ENCODE peak calls at places on chromosomes 4 and X, in ten cellular contexts. P is GM13976, B is nephron progenitor cell, C is brain microvascular endothelial cell, Q is tibial artery, D is Peyer's patch, M is fibroblast of villous mesenchyme, L is IMR-90, W is uterus, X is neural crest cell. R is an unnamed sample.

GRCh38 chr4:23931489-23931830 is 41.6 kb upstream of the PPARGC1A start:
- DNase-seq in W (no peak), P (no peak), X (no peak), L (no peak), M (no peak), D (no peak), B (no peak), Q (no peak), C (no peak), R (no peak)

GRCh38 chr4:22485751-22486150 is 30.1 kb downstream of the ADGRA3 start:
- DNase-seq in C (peak), M (peak), W (no peak), D (no peak), X (no peak), B (no peak), P (no peak), Q (no peak), L (peak), R (no peak)

GRCh38 chr4:152189451-152190179 is 346.3 kb downstream of the FBXW7 start:
- DNase-seq in P (peak), L (no peak), D (no peak), Q (no peak), M (no peak), X (no peak), B (peak), C (no peak), W (no peak), R (no peak)

GRCh38 chrX:150715180-150715579 is 22.0 kb downstream of the MTMR1 start:
- DNase-seq in L (no peak), W (no peak), Q (no peak), D (no peak), B (no peak), P (no peak), M (no peak), X (no peak), C (no peak), R (no peak)

GRCh38 chr4:26858947-26859401 is 1.7 kb upstream of the STIM2 start:
- DNase-seq in M (no peak), L (peak), W (no peak), B (no peak), P (no peak), X (no peak), Q (no peak), C (no peak), D (no peak), R (no peak)

GRCh38 chr4:78343682-78344081 is 207.9 kb upstream of the ANXA3 start:
- DNase-seq in C (no peak), P (no peak), W (no peak), L (no peak), D (no peak), M (no peak), B (no peak), X (no peak), Q (no peak), R (no peak)

GRCh38 chr4:128060130-128060619 is 937 bp upstream of the LARP1B start:
- DNase-seq in P (peak), M (peak), Q (no peak), X (no peak), L (peak), B (no peak), D (no peak), W (no peak), C (no peak), R (no peak)

GRCh38 chr4:113641025-113641431 is 120.5 kb downstream of the CAMK2D start:
- DNase-seq in D (no peak), C (no peak), P (peak), B (no peak), X (no peak), M (no peak), W (no peak), Q (no peak), L (no peak), R (no peak)

GRCh38 chrX:140501940-140502468 is 2.9 kb downstream of the SOX3 start:
- DNase-seq in Q (no peak), X (no peak), W (no peak), C (no peak), L (no peak), B (no peak), M (no peak), P (peak), D (no peak), R (no peak)

GRCh38 chrX:45601052-45601451 is 400.4 kb upstream of the DIPK2B start:
- DNase-seq in C (no peak), P (no peak), D (no peak), W (no peak), L (no peak), M (no peak), B (no peak), X (no peak), Q (no peak), R (no peak)

GRCh38 chrX:45591650-45592049 is 391.0 kb upstream of the DIPK2B start:
- DNase-seq in L (no peak), D (no peak), M (no peak), W (no peak), Q (no peak), X (no peak), B (no peak), C (no peak), P (no peak), R (no peak)

GRCh38 chrX:45592067-45592466 is 391.4 kb upstream of the DIPK2B start:
- DNase-seq in D (no peak), L (peak), W (no peak), B (no peak), X (no peak), P (no peak), M (no peak), C (no peak), Q (no peak), R (no peak)

GRCh38 chrX:45598841-45599240 is 398.2 kb upstream of the DIPK2B start:
- DNase-seq in B (no peak), Q (no peak), W (no peak), M (peak), C (peak), X (no peak), L (peak), P (no peak), D (no peak), R (no peak)

DNA sequence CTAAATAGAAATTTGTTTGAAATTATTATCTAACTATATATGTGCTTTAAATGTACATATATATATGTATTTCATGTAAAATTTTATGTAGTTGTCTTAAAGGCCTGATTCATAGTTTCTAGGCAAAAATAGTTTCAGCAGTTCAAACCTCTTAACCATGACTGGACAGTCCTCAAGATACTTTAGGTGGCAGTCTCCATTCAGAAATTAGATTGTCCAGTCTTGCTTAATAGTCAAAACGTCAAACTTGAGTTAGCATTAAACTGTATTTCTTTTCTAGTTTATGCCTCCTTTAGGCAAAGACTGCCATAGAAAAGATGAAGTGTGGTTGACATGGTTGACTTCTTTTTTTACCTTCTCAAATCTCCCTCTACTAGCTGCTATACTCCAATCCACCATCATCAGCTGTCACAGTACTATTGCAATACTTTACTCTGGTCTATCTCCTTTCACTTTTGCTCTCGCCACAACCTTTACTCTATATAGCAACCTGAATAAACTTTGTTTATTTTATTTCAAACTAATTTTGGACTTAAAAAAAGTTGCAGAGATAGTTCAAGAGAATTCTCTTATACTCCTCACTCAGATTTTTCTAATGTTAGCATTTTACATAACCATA is 395.6 kb upstream of the DIPK2B start:
- DNase-seq in B (no peak), L (peak), W (no peak), C (no peak), D (no peak), M (no peak), X (no peak), Q (no peak), P (no peak), R (no peak)
- TF ChIP-seq CTCF in B (no peak), L (peak), W (no peak), C (no peak), D (no peak), M (no peak), X (no peak), Q (no peak), P (no peak), R (peak)

GRCh38 chr4:38728651-38729141 is 54.1 kb downstream of the TLR10 start:
- DNase-seq in W (no peak), Q (no peak), X (no peak), L (no peak), D (peak), B (no peak), M (no peak), P (no peak), C (no peak), R (no peak)
- TF ChIP-seq CTCF in W (no peak), Q (no peak), X (no peak), L (no peak), D (peak), B (no peak), M (no peak), P (no peak), C (peak), R (no peak)

GRCh38 chr4:89610236-89610635 is 226.7 kb downstream of the SNCA start:
- DNase-seq in M (no peak), L (no peak), X (no peak), B (no peak), W (no peak), P (no peak), D (no peak), C (no peak), Q (no peak), R (no peak)
- TF ChIP-seq CTCF in M (no peak), L (no peak), X (no peak), B (no peak), W (no peak), P (no peak), D (no peak), C (no peak), Q (no peak), R (no peak)

GRCh38 chrX:53093177-53093655 is 726 bp upstream of the KANTR start:
- DNase-seq in P (peak), Q (peak), B (peak), C (peak), X (peak), D (peak), L (peak), M (peak), W (peak), R (peak)
- TF ChIP-seq CTCF in P (peak), Q (peak), B (peak), C (peak), X (peak), D (peak), L (peak), M (peak), W (peak), R (peak)

GRCh38 chr4:150078996-150079581 is 844 bp downstream of the DCLK2 start:
- DNase-seq in M (peak), W (peak), X (peak), P (peak), C (peak), Q (peak), L (peak), D (peak), B (peak), R (peak)
- TF ChIP-seq CTCF in M (no peak), W (no peak), X (peak), P (no peak), C (peak), Q (no peak), L (peak), D (no peak), B (no peak), R (peak)

GRCh38 chrX:145213504-145213903 is 33.8 kb upstream of the SPANXN1 start:
- DNase-seq in D (no peak), B (peak), P (no peak), X (peak), W (no peak), C (peak), M (peak), L (no peak), Q (no peak), R (no peak)
- TF ChIP-seq CTCF in D (no peak), B (peak), P (peak), X (peak), W (no peak), C (peak), M (peak), L (peak), Q (no peak), R (no peak)

GRCh38 chr4:138175337-138175794 is 66.8 kb downstream of the SLC7A11 start:
- DNase-seq in L (peak), B (no peak), D (no peak), P (no peak), Q (no peak), W (no peak), X (no peak), M (peak), C (peak), R (peak)
- TF ChIP-seq CTCF in L (peak), B (no peak), D (peak), P (no peak), Q (no peak), W (no peak), X (no peak), M (peak), C (no peak), R (no peak)

GRCh38 chrX:94058728-94059382 is 384.8 kb downstream of the FAM133A start:
- DNase-seq in M (no peak), Q (no peak), C (peak), B (peak), P (peak), L (no peak), W (no peak), D (peak), X (peak), R (no peak)
- TF ChIP-seq CTCF in M (peak), Q (no peak), C (peak), B (peak), P (peak), L (peak), W (peak), D (peak), X (peak), R (no peak)

GRCh38 chr4:108714880-108715279 is 48.0 kb downstream of the ETNPPL start:
- DNase-seq in P (no peak), Q (no peak), B (no peak), X (no peak), C (no peak), W (no peak), L (no peak), M (no peak), D (no peak), R (no peak)
- TF ChIP-seq CTCF in P (no peak), Q (no peak), B (no peak), X (no peak), C (no peak), W (no peak), L (no peak), M (no peak), D (no peak), R (no peak)

DNA sequence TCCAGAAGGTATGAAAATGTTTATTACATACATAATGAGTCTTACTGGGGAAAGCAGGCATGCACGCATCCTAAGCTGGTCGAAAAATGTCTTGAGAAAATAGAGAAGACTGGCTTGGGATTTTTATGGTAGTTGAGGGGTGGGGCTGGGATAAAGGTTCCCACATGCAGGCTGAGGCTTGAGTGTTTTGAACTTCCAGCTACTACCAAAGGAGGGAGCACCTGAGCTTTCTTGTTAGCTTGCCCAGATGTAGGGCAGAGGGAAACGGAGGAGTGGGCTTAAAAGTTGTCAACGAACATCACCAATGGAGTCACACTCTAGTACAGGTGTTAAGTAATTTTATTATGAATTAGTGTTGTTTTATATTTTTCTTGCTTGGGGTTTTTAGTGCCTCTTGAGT is 39.6 kb upstream of the SRPX start:
- DNase-seq in L (peak), X (no peak), P (peak), D (no peak), W (no peak), C (peak), M (peak), B (peak), Q (no peak), R (no peak)
- TF ChIP-seq CTCF in L (peak), X (peak), P (peak), D (peak), W (no peak), C (peak), M (peak), B (peak), Q (no peak), R (peak)